ENCODE peak calls at places on chromosomes 16 and 17, in six cellular contexts. S, J, L, K, W and E are unnamed samples.

GRCh38 chr17:75540923-75541503 is 15.5 kb downstream of the LLGL2 start:
- DNase-seq in S (no peak), J (no peak), L (no peak), K (no peak), W (no peak), E (no peak)

GRCh38 chr17:1546292-1546922 is 16.2 kb downstream of the PITPNA start:
- DNase-seq in S (no peak), J (no peak), L (no peak), K (no peak), W (no peak), E (no peak)

GRCh38 chr17:82878545-82878944 is 38.7 kb upstream of the ZNF750 start:
- DNase-seq in S (no peak), J (no peak), L (no peak), K (no peak), W (no peak), E (no peak)

GRCh38 chr17:35896011-35896587 is 15.9 kb upstream of the CCL5 start:
- DNase-seq in S (no peak), J (no peak), L (no peak), K (no peak), W (no peak), E (no peak)

GRCh38 chr17:29591737-29592624 is 951 bp upstream of the ANKRD13B start:
- DNase-seq in S (no peak), J (peak; percentile 88), L (no peak), K (peak; percentile 85), W (peak; percentile 74), E (peak; percentile 85)

GRCh38 chr16:50884066-50884860 is 142.4 kb downstream of the CYLD start:
- DNase-seq in S (no peak), J (peak; percentile 81), L (no peak), K (peak; percentile 44), W (peak; percentile 30), E (peak; percentile 37)

GRCh38 chr17:42682400-42683384 is at the start of gene CNTNAP1:
- DNase-seq in S (no peak), J (no peak), L (no peak), K (peak; percentile 78), W (peak; percentile 45), E (no peak)

GRCh38 chr16:28589930-28590329 is 6.9 kb downstream of the SULT1A2 start:
- DNase-seq in S (no peak), J (no peak), L (no peak), K (no peak), W (no peak), E (no peak)

GRCh38 chr17:52383493-52384100 is 225.1 kb upstream of the CA10 start:
- DNase-seq in S (no peak), J (peak; percentile 13), L (peak; percentile 66), K (peak; percentile 1), W (peak; percentile 71), E (peak; percentile 15)

GRCh38 chr16:81486555-81487061 is 42.0 kb downstream of the CMIP start:
- DNase-seq in S (no peak), J (no peak), L (no peak), K (no peak), W (no peak), E (no peak)

GRCh38 chr17:33952425-33952824 is 302.7 kb upstream of the CCL2 start:
- DNase-seq in S (no peak), J (no peak), L (no peak), K (no peak), W (no peak), E (no peak)

GRCh38 chr17:59038734-59039133 is 67.9 kb downstream of the TRIM37 start:
- DNase-seq in S (no peak), J (no peak), L (no peak), K (no peak), W (no peak), E (no peak)

GRCh38 chr17:69961488-69962145 is 113.4 kb upstream of the KCNJ16 start:
- DNase-seq in S (no peak), J (peak; percentile 9), L (no peak), K (no peak), W (no peak), E (no peak)

GRCh38 chr17:10606110-10606509 is 51.0 kb downstream of the MYH3 start:
- DNase-seq in S (no peak), J (no peak), L (no peak), K (no peak), W (no peak), E (no peak)

GRCh38 chr17:5557990-5558389 is 26.3 kb downstream of the NLRP1 start:
- DNase-seq in S (no peak), J (no peak), L (no peak), K (no peak), W (no peak), E (no peak)

GRCh38 chr17:17151541-17151940 is 54.6 kb downstream of the PLD6 start:
- DNase-seq in S (no peak), J (no peak), L (no peak), K (no peak), W (no peak), E (no peak)

GRCh38 chr16:54846761-54847160 is 83.9 kb upstream of the IRX5 start:
- DNase-seq in S (no peak), J (no peak), L (no peak), K (no peak), W (no peak), E (no peak)

GRCh38 chr16:89749637-89750036 is 28.3 kb downstream of the ZNF276 start:
- DNase-seq in S (no peak), J (no peak), L (no peak), K (no peak), W (no peak), E (no peak)

GRCh38 chr16:70778901-70779309 is 22.1 kb downstream of the VAC14 start:
- DNase-seq in S (no peak), J (no peak), L (peak; percentile 74), K (no peak), W (peak; percentile 82), E (no peak)

GRCh38 chr17:58153046-58153445 is 4.9 kb downstream of the OR4D1 start:
- DNase-seq in S (no peak), J (no peak), L (no peak), K (no peak), W (no peak), E (no peak)

GRCh38 chr16:17560548-17560947 is 89.8 kb upstream of the XYLT1 start:
- DNase-seq in S (no peak), J (no peak), L (no peak), K (no peak), W (no peak), E (no peak)

GRCh38 chr17:40487371-40488020 is 13.9 kb downstream of the TNS4 start:
- DNase-seq in S (no peak), J (no peak), L (no peak), K (no peak), W (no peak), E (no peak)

GRCh38 chr16:86074651-86075487 is 175.9 kb downstream of the IRF8 start:
- DNase-seq in S (no peak), J (no peak), L (no peak), K (no peak), W (no peak), E (no peak)

GRCh38 chr17:72667096-72668063 is 425.1 kb downstream of the SLC39A11 start:
- DNase-seq in S (no peak), J (no peak), L (no peak), K (no peak), W (no peak), E (no peak)

GRCh38 chr17:1058423-1059130 is 61.6 kb downstream of the TIMM22 start:
- DNase-seq in S (no peak), J (peak; percentile 72), L (no peak), K (no peak), W (peak; percentile 41), E (no peak)

GRCh38 chr17:1462164-1463112 is 6.4 kb upstream of the CRK start:
- DNase-seq in S (no peak), J (no peak), L (no peak), K (no peak), W (no peak), E (no peak)

GRCh38 chr16:47503936-47504335 is 42.8 kb downstream of the PHKB start:
- DNase-seq in S (no peak), J (no peak), L (no peak), K (no peak), W (no peak), E (no peak)

GRCh38 chr17:48215583-48216139 is 108.1 kb downstream of the SNX11 start:
- DNase-seq in S (no peak), J (peak; percentile 62), L (no peak), K (no peak), W (peak; percentile 8), E (no peak)

DNA sequence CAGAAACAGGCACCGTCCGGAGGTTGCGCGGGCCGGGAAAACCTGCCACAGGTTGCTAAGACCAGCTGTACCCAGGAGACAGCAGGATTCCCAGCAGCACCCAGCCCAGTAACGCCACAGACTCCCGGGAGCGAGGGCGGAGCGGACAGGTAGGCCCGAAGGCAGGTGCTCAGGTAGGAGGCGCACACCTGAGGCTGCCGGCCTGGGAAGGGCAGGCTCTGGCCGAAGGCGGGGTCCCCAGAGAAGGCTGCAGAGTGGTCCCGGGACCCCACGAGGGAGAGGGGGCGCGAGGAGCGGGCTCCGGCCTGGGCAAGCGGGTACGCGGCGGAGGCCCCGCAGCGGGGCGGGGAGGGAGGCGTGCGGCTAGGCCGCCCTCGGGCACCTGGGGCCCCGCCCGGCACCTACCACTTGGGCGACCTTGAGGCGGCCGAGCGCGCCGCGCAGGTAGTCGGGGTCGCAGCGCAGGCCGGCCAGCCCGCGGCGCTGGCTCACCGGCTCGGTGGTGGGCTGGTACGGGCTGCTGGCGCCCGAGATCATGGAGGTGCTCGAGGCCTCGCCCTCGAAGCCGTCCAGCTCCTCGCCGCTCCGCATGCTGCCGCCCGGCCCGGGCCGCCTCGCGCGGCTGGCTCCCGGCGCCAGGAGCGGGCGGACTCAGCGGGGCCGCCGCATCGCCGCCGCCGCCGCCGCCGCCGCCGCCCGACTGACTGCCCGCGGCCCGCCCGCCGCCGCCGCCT is 441 bp downstream of the CMTM4 start:
- DNase-seq in S (no peak), J (peak; percentile 75), L (no peak), K (peak; percentile 55), W (no peak), E (peak; percentile 52)
- TF ChIP-seq POLR2A in S (no peak), J (no peak), L (peak; percentile 68), K (no peak), W (no peak), E (no peak)

GRCh38 chr16:15854906-15855703 is 1.7 kb downstream of the MYH11 start:
- DNase-seq in S (no peak), J (no peak), L (no peak), K (no peak), W (no peak), E (no peak)
- TF ChIP-seq POLR2AphosphoS5 in S (no peak), J (no peak), L (no peak), K (no peak), W (no peak), E (no peak)

GRCh38 chr16:74862743-74863244 is 88.2 kb upstream of the FA2H start:
- DNase-seq in S (peak; percentile 45), J (peak; percentile 73), L (no peak), K (peak; percentile 42), W (peak; percentile 66), E (peak; percentile 54)
- TF ChIP-seq TAF1 in S (no peak), J (no peak), L (no peak), K (no peak), W (no peak), E (no peak)

DNA sequence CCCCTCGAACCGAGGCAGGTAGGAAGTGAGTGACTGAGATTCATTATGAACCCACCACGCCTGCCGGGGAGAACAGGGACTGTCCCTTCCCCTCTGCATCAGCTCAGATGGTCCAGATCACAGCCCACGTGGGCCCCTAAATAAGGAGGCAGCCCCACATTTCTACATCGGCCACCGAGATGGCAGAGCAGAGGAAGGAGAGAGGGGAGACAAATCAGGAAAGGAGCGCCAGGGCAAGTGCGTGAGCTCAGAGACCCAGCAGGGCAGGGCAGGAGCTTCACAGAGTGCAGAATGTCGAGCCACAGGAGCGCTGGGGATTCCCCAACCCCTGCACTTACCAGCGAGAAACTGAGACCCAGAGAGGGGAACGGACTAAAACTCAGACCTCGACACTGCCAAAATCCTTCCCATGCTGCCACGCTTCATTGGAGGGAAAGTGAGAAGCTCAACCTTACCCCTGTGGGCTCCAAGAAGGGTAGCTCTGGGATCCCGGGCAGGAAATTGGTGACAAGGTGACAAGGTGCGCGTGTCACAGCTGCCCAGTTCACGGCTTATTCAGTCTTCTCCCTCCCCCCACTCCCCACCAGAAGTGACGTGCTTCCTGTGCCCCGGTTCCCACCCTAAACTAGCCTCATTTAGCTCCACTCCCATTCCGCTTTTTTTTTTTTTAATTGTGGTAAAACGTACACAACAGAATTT is at the start of gene ICAM2:
- DNase-seq in S (peak; percentile 90), J (no peak), L (no peak), K (no peak), W (no peak), E (no peak)
- TF ChIP-seq POLR2A in S (peak; percentile 76), J (no peak), L (no peak), K (peak; percentile 89), W (no peak), E (peak; percentile 77)